ENCODE peak calls at places on chromosomes 7 and 10, in six cellular contexts. One of them, this sample, is unnamed.
A peak's percentile ranks its signal among the peaks of the same experiment; 100 is the strongest.

GRCh38 chr10:61837748-61838055 is 63.8 kb upstream of the ARID5B start:
- DNase-seq in stomach: no peak
- DNase-seq in GM12878: no peak
- DNase-seq in H1: no peak
- DNase-seq in vagina: no peak
- DNase-seq in HCT116: no peak
- DNase-seq in this sample: no peak

GRCh38 chr7:133888061-133888930 is 238.8 kb upstream of the LRGUK start:
- DNase-seq in vagina: no peak
- DNase-seq in HCT116: no peak
- DNase-seq in GM12878: no peak
- DNase-seq in stomach: no peak
- DNase-seq in H1: no peak
- DNase-seq in this sample: no peak

GRCh38 chr7:70571403-70571911 is 560.5 kb upstream of the GALNT17 start:
- DNase-seq in stomach: peak; percentile 41
- DNase-seq in GM12878: no peak
- DNase-seq in HCT116: no peak
- DNase-seq in H1: no peak
- DNase-seq in vagina: no peak
- DNase-seq in this sample: no peak

GRCh38 chr10:90930971-90931841 is 10.3 kb upstream of the ANKRD1 start:
- DNase-seq in H1: peak; percentile 65
- DNase-seq in GM12878: no peak
- DNase-seq in vagina: no peak
- DNase-seq in stomach: no peak
- DNase-seq in HCT116: no peak
- DNase-seq in this sample: no peak

GRCh38 chr10:119073584-119073983 is 7.0 kb downstream of the EIF3A start:
- DNase-seq in HCT116: no peak
- DNase-seq in stomach: no peak
- DNase-seq in GM12878: no peak
- DNase-seq in vagina: no peak
- DNase-seq in H1: no peak
- DNase-seq in this sample: no peak

GRCh38 chr10:34200355-34200901 is 614.7 kb downstream of the PARD3 start:
- DNase-seq in H1: no peak
- DNase-seq in stomach: no peak
- DNase-seq in GM12878: no peak
- DNase-seq in vagina: no peak
- DNase-seq in HCT116: no peak
- DNase-seq in this sample: no peak

GRCh38 chr10:121595321-121595805 is 2.9 kb downstream of the FGFR2 start:
- DNase-seq in HCT116: no peak
- DNase-seq in vagina: no peak
- DNase-seq in H1: no peak
- DNase-seq in stomach: no peak
- DNase-seq in GM12878: no peak
- DNase-seq in this sample: no peak

GRCh38 chr7:101151908-101152651 is 2.2 kb upstream of the AP1S1 start:
- DNase-seq in GM12878: no peak
- DNase-seq in vagina: no peak
- DNase-seq in stomach: no peak
- DNase-seq in H1: no peak
- DNase-seq in HCT116: no peak
- DNase-seq in this sample: no peak

GRCh38 chr10:55351431-55351830 is 550.4 kb upstream of the PCDH15 start:
- DNase-seq in stomach: no peak
- DNase-seq in GM12878: no peak
- DNase-seq in H1: no peak
- DNase-seq in HCT116: no peak
- DNase-seq in vagina: no peak
- DNase-seq in this sample: no peak

GRCh38 chr7:105268056-105268455 is 120.7 kb downstream of the SRPK2 start:
- DNase-seq in GM12878: no peak
- DNase-seq in HCT116: no peak
- DNase-seq in H1: no peak
- DNase-seq in stomach: no peak
- DNase-seq in vagina: no peak
- DNase-seq in this sample: no peak

GRCh38 chr10:93894516-93895378 is 969 bp downstream of the SLC35G1 start:
- DNase-seq in H1: no peak
- DNase-seq in vagina: no peak
- DNase-seq in GM12878: no peak
- DNase-seq in HCT116: no peak
- DNase-seq in stomach: no peak
- DNase-seq in this sample: no peak

GRCh38 chr7:108723343-108723957 is 153.8 kb downstream of the DNAJB9 start:
- DNase-seq in stomach: no peak
- DNase-seq in H1: no peak
- DNase-seq in vagina: no peak
- DNase-seq in HCT116: no peak
- DNase-seq in GM12878: no peak
- DNase-seq in this sample: no peak

GRCh38 chr10:47418966-47419365 is 34.9 kb upstream of the ZNF488 start:
- DNase-seq in GM12878: no peak
- DNase-seq in vagina: no peak
- DNase-seq in HCT116: no peak
- DNase-seq in stomach: no peak
- DNase-seq in H1: no peak
- DNase-seq in this sample: no peak

GRCh38 chr10:33010132-33011037 is 52.4 kb upstream of the ITGB1 start:
- DNase-seq in H1: peak; percentile 10
- DNase-seq in vagina: no peak
- DNase-seq in HCT116: peak; percentile 77
- DNase-seq in GM12878: no peak
- DNase-seq in stomach: no peak
- DNase-seq in this sample: no peak

GRCh38 chr7:105202561-105203130 is 186.1 kb downstream of the SRPK2 start:
- DNase-seq in H1: no peak
- DNase-seq in stomach: no peak
- DNase-seq in vagina: no peak
- DNase-seq in GM12878: no peak
- DNase-seq in HCT116: no peak
- DNase-seq in this sample: no peak

GRCh38 chr10:74293686-74294365 is 142.8 kb downstream of the ADK start:
- DNase-seq in stomach: no peak
- DNase-seq in HCT116: no peak
- DNase-seq in H1: no peak
- DNase-seq in vagina: no peak
- DNase-seq in GM12878: no peak
- DNase-seq in this sample: no peak

GRCh38 chr10:119518176-119518575 is 24.3 kb downstream of the RGS10 start:
- DNase-seq in H1: no peak
- DNase-seq in GM12878: no peak
- DNase-seq in stomach: no peak
- DNase-seq in HCT116: no peak
- DNase-seq in vagina: no peak
- DNase-seq in this sample: no peak

GRCh38 chr7:28774529-28775057 is 183.5 kb downstream of the TRIL start:
- DNase-seq in stomach: no peak
- DNase-seq in GM12878: no peak
- DNase-seq in vagina: no peak
- DNase-seq in HCT116: no peak
- DNase-seq in H1: no peak
- DNase-seq in this sample: no peak

GRCh38 chr7:2048531-2048930 is 184.2 kb downstream of the MAD1L1 start:
- DNase-seq in stomach: no peak
- DNase-seq in vagina: no peak
- DNase-seq in HCT116: no peak
- DNase-seq in GM12878: no peak
- DNase-seq in H1: no peak
- DNase-seq in this sample: no peak

GRCh38 chr7:2048006-2048405 is 184.7 kb downstream of the MAD1L1 start:
- DNase-seq in GM12878: no peak
- DNase-seq in H1: no peak
- DNase-seq in HCT116: no peak
- DNase-seq in vagina: no peak
- DNase-seq in stomach: no peak
- DNase-seq in this sample: no peak

GRCh38 chr7:2050511-2050866 is 182.3 kb downstream of the MAD1L1 start:
- DNase-seq in H1: no peak
- DNase-seq in GM12878: no peak
- DNase-seq in stomach: no peak
- DNase-seq in HCT116: no peak
- DNase-seq in vagina: no peak
- DNase-seq in this sample: no peak

GRCh38 chr7:2049782-2050510 is 182.8 kb downstream of the MAD1L1 start:
- DNase-seq in stomach: no peak
- DNase-seq in H1: no peak
- DNase-seq in GM12878: no peak
- DNase-seq in HCT116: no peak
- DNase-seq in vagina: no peak
- DNase-seq in this sample: no peak

GRCh38 chr7:2049111-2049781 is 183.5 kb downstream of the MAD1L1 start:
- DNase-seq in stomach: no peak
- DNase-seq in H1: no peak
- DNase-seq in vagina: no peak
- DNase-seq in HCT116: no peak
- DNase-seq in GM12878: no peak
- DNase-seq in this sample: no peak
- TF ChIP-seq POLR2AphosphoS5 in stomach: no peak
- TF ChIP-seq POLR2AphosphoS5 in H1: no peak
- TF ChIP-seq POLR2AphosphoS5 in vagina: no peak
- TF ChIP-seq POLR2AphosphoS5 in HCT116: no peak
- TF ChIP-seq POLR2AphosphoS5 in GM12878: no peak
- TF ChIP-seq POLR2AphosphoS5 in this sample: no peak

GRCh38 chr10:110207805-110208613 is 604 bp downstream of the MXI1 start:
- DNase-seq in stomach: peak; percentile 37
- DNase-seq in H1: no peak
- DNase-seq in vagina: no peak
- DNase-seq in GM12878: no peak
- DNase-seq in HCT116: no peak
- DNase-seq in this sample: no peak
- TF ChIP-seq POLR2A in stomach: no peak
- TF ChIP-seq POLR2A in H1: no peak
- TF ChIP-seq POLR2A in vagina: no peak
- TF ChIP-seq POLR2A in GM12878: no peak
- TF ChIP-seq POLR2A in HCT116: no peak
- TF ChIP-seq POLR2A in this sample: no peak

GRCh38 chr10:6211341-6212265 is 8.9 kb downstream of the PFKFB3 start:
- DNase-seq in stomach: no peak
- DNase-seq in H1: no peak
- DNase-seq in GM12878: no peak
- DNase-seq in HCT116: no peak
- DNase-seq in vagina: no peak
- DNase-seq in this sample: no peak
- H3K36me3 ChIP-seq in stomach: peaks cover 46% of the 10 kb centered on the region
- H3K36me3 ChIP-seq in H1: peaks cover 10% of the 10 kb centered on the region
- H3K36me3 ChIP-seq in GM12878: peaks cover 11% of the 10 kb centered on the region
- H3K36me3 ChIP-seq in HCT116: peaks cover 9% of the 10 kb centered on the region
- H3K36me3 ChIP-seq in vagina: no peaks in the 10 kb centered on the region
- H3K36me3 ChIP-seq in this sample: no peaks in the 10 kb centered on the region

GRCh38 chr7:112112822-112113255 is 93.4 kb downstream of the DOCK4 start:
- DNase-seq in HCT116: no peak
- DNase-seq in stomach: no peak
- DNase-seq in H1: no peak
- DNase-seq in GM12878: no peak
- DNase-seq in vagina: no peak
- DNase-seq in this sample: peak; percentile 48
- TF ChIP-seq POLR2AphosphoS5 in HCT116: no peak
- TF ChIP-seq POLR2AphosphoS5 in stomach: peak; percentile 30
- TF ChIP-seq POLR2AphosphoS5 in H1: no peak
- TF ChIP-seq POLR2AphosphoS5 in GM12878: no peak
- TF ChIP-seq POLR2AphosphoS5 in vagina: no peak
- TF ChIP-seq POLR2AphosphoS5 in this sample: peak; percentile 48

GRCh38 chr10:84428711-84429110 is 100.3 kb downstream of the CCSER2 start:
- DNase-seq in vagina: no peak
- DNase-seq in GM12878: no peak
- DNase-seq in H1: no peak
- DNase-seq in HCT116: no peak
- DNase-seq in stomach: no peak
- DNase-seq in this sample: no peak

GRCh38 chr10:84429926-84430520 is 101.6 kb downstream of the CCSER2 start:
- DNase-seq in GM12878: peak; percentile 31
- DNase-seq in HCT116: peak; percentile 61
- DNase-seq in vagina: no peak
- DNase-seq in stomach: peak; percentile 72
- DNase-seq in H1: peak; percentile 60
- DNase-seq in this sample: peak; percentile 58

GRCh38 chr10:84427903-84428650 is 99.7 kb downstream of the CCSER2 start:
- DNase-seq in H1: no peak
- DNase-seq in vagina: no peak
- DNase-seq in stomach: peak; percentile 34
- DNase-seq in GM12878: no peak
- DNase-seq in HCT116: no peak
- DNase-seq in this sample: no peak

GRCh38 chr10:84423729-84424128 is 95.3 kb downstream of the CCSER2 start:
- DNase-seq in stomach: no peak
- DNase-seq in H1: no peak
- DNase-seq in GM12878: no peak
- DNase-seq in vagina: no peak
- DNase-seq in HCT116: no peak
- DNase-seq in this sample: no peak

GRCh38 chr10:84424731-84425165 is 96.4 kb downstream of the CCSER2 start:
- DNase-seq in HCT116: peak; percentile 36
- DNase-seq in GM12878: peak; percentile 2
- DNase-seq in H1: no peak
- DNase-seq in vagina: no peak
- DNase-seq in stomach: peak; percentile 90
- DNase-seq in this sample: peak; percentile 94
- TF ChIP-seq POLR2A in HCT116: no peak
- TF ChIP-seq POLR2A in GM12878: no peak
- TF ChIP-seq POLR2A in H1: no peak
- TF ChIP-seq POLR2A in vagina: no peak
- TF ChIP-seq POLR2A in stomach: no peak
- TF ChIP-seq POLR2A in this sample: no peak

GRCh38 chr7:157020514-157021070 is 10.1 kb upstream of the MNX1 start:
- DNase-seq in stomach: no peak
- DNase-seq in H1: no peak
- DNase-seq in HCT116: no peak
- DNase-seq in vagina: no peak
- DNase-seq in GM12878: no peak
- DNase-seq in this sample: peak; percentile 39

GRCh38 chr7:157018328-157018996 is 8.0 kb upstream of the MNX1 start:
- DNase-seq in stomach: no peak
- DNase-seq in vagina: no peak
- DNase-seq in H1: no peak
- DNase-seq in GM12878: no peak
- DNase-seq in HCT116: no peak
- DNase-seq in this sample: no peak

GRCh38 chr7:157017639-157018327 is 7.3 kb upstream of the MNX1 start:
- DNase-seq in HCT116: no peak
- DNase-seq in stomach: no peak
- DNase-seq in GM12878: no peak
- DNase-seq in H1: no peak
- DNase-seq in vagina: no peak
- DNase-seq in this sample: no peak

GRCh38 chr7:157019718-157020451 is 9.4 kb upstream of the MNX1 start:
- DNase-seq in stomach: no peak
- DNase-seq in vagina: no peak
- DNase-seq in HCT116: no peak
- DNase-seq in H1: no peak
- DNase-seq in GM12878: no peak
- DNase-seq in this sample: no peak

GRCh38 chr7:157018997-157019591 is 8.6 kb upstream of the MNX1 start:
- DNase-seq in HCT116: no peak
- DNase-seq in vagina: no peak
- DNase-seq in H1: no peak
- DNase-seq in GM12878: no peak
- DNase-seq in stomach: no peak
- DNase-seq in this sample: no peak
- H3K36me3 ChIP-seq in HCT116: no peaks in the 10 kb centered on the region
- H3K36me3 ChIP-seq in vagina: no peaks in the 10 kb centered on the region
- H3K36me3 ChIP-seq in H1: no peaks in the 10 kb centered on the region
- H3K36me3 ChIP-seq in GM12878: no peaks in the 10 kb centered on the region
- H3K36me3 ChIP-seq in stomach: no peaks in the 10 kb centered on the region
- H3K36me3 ChIP-seq in this sample: no peaks in the 10 kb centered on the region

GRCh38 chr7:66233638-66234037 is 28.5 kb downstream of the TPST1 start:
- DNase-seq in HCT116: no peak
- DNase-seq in H1: no peak
- DNase-seq in GM12878: no peak
- DNase-seq in vagina: no peak
- DNase-seq in stomach: no peak
- DNase-seq in this sample: no peak
- TF ChIP-seq POLR2AphosphoS5 in HCT116: no peak
- TF ChIP-seq POLR2AphosphoS5 in H1: no peak
- TF ChIP-seq POLR2AphosphoS5 in GM12878: no peak
- TF ChIP-seq POLR2AphosphoS5 in vagina: no peak
- TF ChIP-seq POLR2AphosphoS5 in stomach: no peak
- TF ChIP-seq POLR2AphosphoS5 in this sample: no peak

This sample was measured in breast epithelium.